ENCODE peak calls at places on chromosomes 12 and 14, in ten cellular contexts. H is stimulated activated CD4-positive, alpha-beta T cell treated with anti-CD3 and anti-CD28 coated beads, Interleukin-1b, Interleukin-23, amount 100 ng/mL, for 24 hours; Y is progenitor cell of endocrine pancreas; E is NCI-H345; N is tibial nerve; V is NCI-H1105; I is GM06990; D is HT1080; G is NCI-H1417; O is SK-N-DZ. T is an unnamed sample.
A peak's percentile ranks its signal among the peaks of the same experiment; 100 is the strongest.

GRCh38 chr14:94768521-94769412 is 1.1 kb downstream of the GSC start:
- DNase-seq in H (no peak), Y (no peak), E (no peak), N (peak; percentile 23), V (no peak), I (no peak), D (no peak), G (no peak), O (no peak), T (no peak)

GRCh38 chr14:20683125-20683895 is 1.1 kb upstream of the RNASE4 start:
- DNase-seq in H (peak; percentile 60), Y (peak; percentile 51), E (peak; percentile 30), N (peak; percentile 55), V (peak; percentile 85), I (peak; percentile 77), D (peak; percentile 95), G (no peak), O (peak; percentile 79), T (peak; percentile 91)

GRCh38 chr12:50040657-50041056 is 15.4 kb upstream of the RACGAP1 start:
- DNase-seq in H (no peak), Y (no peak), E (no peak), N (no peak), V (no peak), I (no peak), D (no peak), G (no peak), O (no peak), T (no peak)

GRCh38 chr12:96077081-96077480 is 41.7 kb upstream of the LTA4H start:
- DNase-seq in H (no peak), Y (no peak), E (no peak), N (no peak), V (no peak), I (no peak), D (no peak), G (peak; percentile 42), O (no peak), T (no peak)

GRCh38 chr14:103627073-103628025 is 1.7 kb upstream of the KLC1 start:
- DNase-seq in H (no peak), Y (no peak), E (no peak), N (no peak), V (no peak), I (no peak), D (no peak), G (no peak), O (no peak), T (no peak)

GRCh38 chr12:64682572-64683277 is 72.4 kb downstream of the RASSF3 start:
- DNase-seq in H (no peak), Y (no peak), E (peak; percentile 55), N (no peak), V (no peak), I (no peak), D (no peak), G (peak; percentile 81), O (peak; percentile 45), T (peak; percentile 17)

GRCh38 chr14:44204061-44204815 is 302.8 kb downstream of the FSCB start:
- DNase-seq in H (no peak), Y (no peak), E (no peak), N (no peak), V (no peak), I (no peak), D (no peak), G (no peak), O (no peak), T (no peak)

GRCh38 chr12:104234926-104235499 is 19.4 kb downstream of the TXNRD1 start:
- DNase-seq in H (no peak), Y (no peak), E (no peak), N (no peak), V (no peak), I (no peak), D (no peak), G (no peak), O (no peak), T (no peak)

GRCh38 chr12:120249875-120250795 is 15.4 kb downstream of the PXN start:
- DNase-seq in H (no peak), Y (no peak), E (no peak), N (peak; percentile 92), V (no peak), I (no peak), D (no peak), G (no peak), O (no peak), T (no peak)

GRCh38 chr12:49664591-49665146 is 41.3 kb downstream of the PRPF40B start:
- DNase-seq in H (no peak), Y (no peak), E (no peak), N (no peak), V (no peak), I (peak; percentile 56), D (peak; percentile 25), G (peak; percentile 68), O (no peak), T (no peak)

GRCh38 chr14:90398315-90398811 is 1.5 kb downstream of the CALM1 start:
- DNase-seq in H (peak; percentile 19), Y (peak; percentile 26), E (peak; percentile 69), N (no peak), V (peak; percentile 56), I (peak; percentile 68), D (no peak), G (peak; percentile 85), O (peak; percentile 20), T (peak; percentile 57)

GRCh38 chr14:60161176-60162107 is 3.8 kb downstream of the DHRS7 start:
- DNase-seq in H (no peak), Y (no peak), E (peak; percentile 70), N (no peak), V (peak; percentile 62), I (no peak), D (no peak), G (no peak), O (no peak), T (no peak)

GRCh38 chr14:80658155-80658554 is 283.4 kb downstream of the CEP128 start:
- DNase-seq in H (no peak), Y (no peak), E (no peak), N (no peak), V (no peak), I (no peak), D (no peak), G (peak; percentile 56), O (no peak), T (peak; percentile 42)

GRCh38 chr12:65496617-65497016 is 218.1 kb downstream of the MSRB3 start:
- DNase-seq in H (no peak), Y (no peak), E (no peak), N (no peak), V (no peak), I (no peak), D (no peak), G (no peak), O (no peak), T (no peak)

GRCh38 chr12:117189725-117190209 is 503 bp downstream of the FBXO21 start:
- DNase-seq in H (no peak), Y (peak; percentile 34), E (peak; percentile 49), N (no peak), V (no peak), I (peak; percentile 60), D (peak; percentile 31), G (peak; percentile 79), O (peak; percentile 37), T (peak; percentile 38)

GRCh38 chr12:12859690-12860089 is 31.7 kb upstream of the GPRC5A start:
- DNase-seq in H (no peak), Y (no peak), E (peak; percentile 45), N (no peak), V (peak; percentile 26), I (no peak), D (peak; percentile 69), G (peak; percentile 10), O (no peak), T (no peak)

GRCh38 chr12:95238150-95238549 is 20.5 kb downstream of the VEZT start:
- DNase-seq in H (no peak), Y (no peak), E (no peak), N (no peak), V (no peak), I (no peak), D (no peak), G (no peak), O (no peak), T (no peak)

GRCh38 chr14:54877015-54877702 is 25.5 kb downstream of the GCH1 start:
- DNase-seq in H (no peak), Y (no peak), E (no peak), N (no peak), V (no peak), I (no peak), D (no peak), G (peak; percentile 25), O (peak; percentile 34), T (no peak)

GRCh38 chr12:120438495-120439198 is 734 bp downstream of the COX6A1 start:
- DNase-seq in H (no peak), Y (no peak), E (no peak), N (no peak), V (no peak), I (peak; percentile 28), D (no peak), G (no peak), O (no peak), T (no peak)